ENCODE peak calls at places on chromosomes 1 and 21, in ten cellular contexts. D is activated effector memory CD4-positive, alpha-beta T cell treated with Interleukin-2 at 50 U/mL for 16 hours; B is HCEC 1CT; T is stimulated activated CD4-positive, alpha-beta T cell treated with anti-CD3 and anti-CD28 coated beads, Interleukin-15, amount 100 ng/mL, for 1 hour; W is activated T-cell treated with anti-CD3 and anti-CD28 coated beads for 1 hour; V is AG08396; E is memory B cell; J is NT2/D1; G is EH; C is sciatic nerve. H is an unnamed sample.

GRCh38 chr1:26478988-26479387 is 6.7 kb downstream of the HMGN2 start:
- DNase-seq in E (no peak), D (no peak), C (no peak), J (no peak), V (no peak), T (no peak), G (no peak), W (no peak), B (no peak), H (no peak)

GRCh38 chr1:9539165-9539828 is at the start of gene SLC25A33:
- DNase-seq in G (peak; percentile 96), C (peak; percentile 99), V (peak; percentile 97), T (peak; percentile 95), B (peak; percentile 96), E (peak; percentile 100), W (peak; percentile 97), J (peak; percentile 81), D (peak; percentile 94), H (peak; percentile 97)

GRCh38 chr1:198337886-198338285 is 181.1 kb downstream of the NEK7 start:
- DNase-seq in G (no peak), J (no peak), E (no peak), T (no peak), C (no peak), B (no peak), V (no peak), D (no peak), W (no peak), H (no peak)

GRCh38 chr1:195141294-195141693 is 1466.9 kb downstream of the KCNT2 start:
- DNase-seq in D (no peak), G (no peak), T (no peak), E (no peak), J (no peak), B (no peak), W (no peak), V (no peak), C (no peak), H (no peak)

GRCh38 chr1:163213626-163214025 is 10.9 kb upstream of the RGS5 start:
- DNase-seq in E (no peak), J (no peak), B (no peak), V (no peak), W (no peak), C (no peak), G (no peak), D (no peak), T (no peak), H (peak; percentile 28)

GRCh38 chr1:51833700-51834099 is 44.8 kb downstream of the NRDC start:
- DNase-seq in C (no peak), T (no peak), B (peak; percentile 16), W (no peak), G (peak; percentile 23), J (no peak), D (no peak), E (no peak), V (no peak), H (peak; percentile 27)

GRCh38 chr1:223765036-223765718 is 52.8 kb downstream of the CAPN2 start:
- DNase-seq in T (no peak), D (no peak), B (no peak), G (peak; percentile 69), V (no peak), W (no peak), E (no peak), C (peak; percentile 74), J (no peak), H (no peak)

GRCh38 chr1:244952280-244952933 is 88.1 kb upstream of the HNRNPU start:
- DNase-seq in J (no peak), V (no peak), E (no peak), W (no peak), B (no peak), G (no peak), D (no peak), T (no peak), C (no peak), H (no peak)

GRCh38 chr1:154863702-154864174 is 6.3 kb downstream of the KCNN3 start:
- DNase-seq in W (no peak), D (peak; percentile 14), G (peak; percentile 75), V (no peak), T (no peak), J (no peak), B (peak; percentile 58), E (no peak), C (no peak), H (peak; percentile 13)

GRCh38 chr1:6207921-6208320 is 2.0 kb downstream of the RNF207 start:
- DNase-seq in V (no peak), C (no peak), E (peak; percentile 11), T (no peak), B (no peak), D (no peak), J (no peak), W (no peak), G (no peak), H (no peak)

GRCh38 chr1:226697151-226697575 is 41.9 kb downstream of the ITPKB start:
- DNase-seq in J (no peak), D (no peak), T (no peak), C (no peak), B (peak; percentile 83), V (peak; percentile 52), E (no peak), G (peak; percentile 51), W (no peak), H (peak; percentile 87)

GRCh38 chr1:224592636-224593579 is 23.2 kb upstream of the CNIH3 start:
- DNase-seq in G (peak; percentile 95), C (peak; percentile 59), B (peak; percentile 81), J (no peak), E (no peak), V (peak; percentile 69), T (no peak), D (no peak), W (no peak), H (peak; percentile 94)

GRCh38 chr1:178408869-178409268 is 87.9 kb downstream of the CLEC20A start:
- DNase-seq in B (no peak), C (no peak), E (no peak), T (no peak), G (peak; percentile 22), W (no peak), V (no peak), J (no peak), D (no peak), H (no peak)

GRCh38 chr1:13546791-13547190 is 33.0 kb upstream of the LRRC38 start:
- DNase-seq in D (no peak), B (no peak), V (no peak), T (no peak), E (no peak), C (no peak), W (no peak), G (no peak), J (no peak), H (no peak)

GRCh38 chr21:45887121-45887611 is 94.4 kb upstream of the COL6A1 start:
- DNase-seq in B (no peak), W (no peak), J (no peak), D (no peak), C (no peak), V (no peak), G (peak; percentile 19), T (no peak), E (no peak), H (peak; percentile 35)

GRCh38 chr1:245814651-245815050 is 659.9 kb downstream of the KIF26B start:
- DNase-seq in V (no peak), J (no peak), E (no peak), D (no peak), B (no peak), C (no peak), T (no peak), G (no peak), W (no peak), H (no peak)

GRCh38 chr21:45612096-45613019 is 31.2 kb upstream of the PCBP3 start:
- DNase-seq in W (no peak), V (peak; percentile 87), J (no peak), G (peak; percentile 80), D (no peak), C (peak; percentile 33), B (peak; percentile 38), T (no peak), E (no peak), H (peak; percentile 36)

GRCh38 chr1:85862456-85862855 is 154.2 kb upstream of the ZNHIT6 start:
- DNase-seq in C (no peak), B (peak; percentile 68), D (no peak), G (peak; percentile 43), W (no peak), T (no peak), E (no peak), J (no peak), V (no peak), H (peak; percentile 31)

GRCh38 chr1:74729741-74730478 is 2.9 kb downstream of the CRYZ start:
- DNase-seq in J (no peak), W (no peak), D (no peak), C (no peak), T (no peak), E (no peak), B (peak; percentile 61), V (peak; percentile 29), G (peak; percentile 88), H (peak; percentile 45)

GRCh38 chr1:208510192-208510952 is 266.2 kb upstream of the PLXNA2 start:
- DNase-seq in J (peak; percentile 42), T (no peak), C (no peak), V (peak; percentile 29), G (peak; percentile 97), W (no peak), D (no peak), B (no peak), E (no peak), H (peak; percentile 18)

GRCh38 chr1:246726881-246727280 is 2.7 kb downstream of the SCCPDH start:
- DNase-seq in V (no peak), B (no peak), W (no peak), C (no peak), J (no peak), D (no peak), E (no peak), G (no peak), T (no peak), H (no peak)

GRCh38 chr1:20530901-20531300 is 21.5 kb upstream of the FAM43B start:
- DNase-seq in B (no peak), T (no peak), C (no peak), V (no peak), W (no peak), J (no peak), D (no peak), G (peak; percentile 68), E (no peak), H (no peak)

GRCh38 chr1:155002479-155003226 is at the start of gene ZBTB7B:
- DNase-seq in B (peak; percentile 23), V (peak; percentile 76), D (no peak), E (no peak), C (no peak), T (no peak), W (no peak), J (no peak), G (peak; percentile 46), H (no peak)

GRCh38 chr1:87329051-87329755 is 523 bp downstream of the LMO4 start:
- DNase-seq in W (no peak), V (peak; percentile 47), T (no peak), D (peak; percentile 38), C (peak; percentile 70), B (peak; percentile 30), J (no peak), E (peak; percentile 40), G (peak; percentile 53), H (peak; percentile 64)

GRCh38 chr1:101128211-101128727 is 102.7 kb upstream of the DPH5 start:
- DNase-seq in E (peak; percentile 29), W (no peak), G (no peak), D (peak; percentile 9), C (no peak), T (peak; percentile 10), J (no peak), V (no peak), B (no peak), H (no peak)

GRCh38 chr1:42014823-42015222 is 96.1 kb upstream of the HIVEP3 start:
- DNase-seq in C (no peak), D (no peak), B (no peak), V (no peak), J (no peak), G (no peak), E (no peak), W (no peak), T (no peak), H (no peak)

GRCh38 chr1:24108334-24109165 is 3.4 kb downstream of the MYOM3 start:
- DNase-seq in J (no peak), G (peak; percentile 86), D (no peak), B (peak; percentile 75), W (no peak), V (peak; percentile 78), T (no peak), E (no peak), C (no peak), H (peak; percentile 78)

GRCh38 chr1:166282391-166283137 is 115.8 kb upstream of the FAM78B start:
- DNase-seq in G (no peak), T (no peak), V (no peak), J (no peak), C (no peak), W (no peak), D (no peak), B (no peak), E (no peak), H (no peak)